ENCODE peak calls at places on chromosomes 4 and X, in ten cellular contexts. J is cardiac fibroblast, V is fibroblast of lung, K is IMR-90, L is MM.1S, P is kidney, Z is astrocyte, S is right lobe of liver, T is spleen, Y is WERI-Rb-1. O is an unnamed sample.

GRCh38 chrX:70096052-70096451 is 33.8 kb downstream of the OTUD6A start:
- DNase-seq in L (no peak), Z (no peak), S (no peak), Y (peak), T (no peak), P (no peak), V (no peak), J (peak), K (peak), O (no peak)

GRCh38 chr4:184962125-184962638 is 56.1 kb upstream of the HELT start:
- DNase-seq in L (no peak), P (no peak), T (no peak), Y (no peak), Z (no peak), S (peak), J (no peak), V (no peak), K (no peak), O (no peak)

GRCh38 chr4:40909363-40909876 is 159.7 kb downstream of the NSUN7 start:
- DNase-seq in K (peak), P (no peak), J (peak), L (no peak), Z (peak), T (no peak), Y (no peak), S (no peak), V (peak), O (no peak)

GRCh38 chr4:184397516-184398163 is 76.7 kb downstream of the IRF2 start:
- DNase-seq in V (no peak), T (no peak), P (no peak), S (peak), Z (no peak), L (no peak), Y (no peak), J (peak), K (no peak), O (no peak)

GRCh38 chr4:154658680-154659402 is 46.4 kb upstream of the FGG start:
- DNase-seq in V (peak), T (no peak), P (no peak), Z (no peak), Y (no peak), K (no peak), J (peak), L (no peak), S (peak), O (no peak)

GRCh38 chr4:38856524-38857337 is at the start of gene TLR6:
- DNase-seq in T (no peak), V (peak), S (peak), J (peak), K (peak), L (peak), Z (no peak), P (no peak), Y (peak), O (peak)

GRCh38 chr4:148866666-148867065 is 424.5 kb upstream of the NR3C2 start:
- DNase-seq in V (no peak), Z (no peak), S (no peak), K (no peak), P (no peak), Y (no peak), T (no peak), J (no peak), L (no peak), O (no peak)

GRCh38 chrX:81120936-81121351 is 80.8 kb downstream of the HMGN5 start:
- DNase-seq in L (peak), J (peak), V (peak), S (peak), P (no peak), Y (peak), T (no peak), Z (peak), K (peak), O (peak)

GRCh38 chr4:44869985-44870384 is 143.6 kb upstream of the GNPDA2 start:
- DNase-seq in Y (no peak), J (no peak), Z (no peak), P (no peak), V (no peak), T (no peak), L (no peak), S (no peak), K (no peak), O (no peak)

GRCh38 chr4:37830640-37831039 is 4.2 kb downstream of the PGM2 start:
- DNase-seq in L (no peak), Z (no peak), T (no peak), S (no peak), V (no peak), P (no peak), J (no peak), Y (peak), K (no peak), O (no peak)

GRCh38 chrX:1486749-1487361 is 34.1 kb upstream of the ASMTL start:
- DNase-seq in K (no peak), Z (no peak), J (peak), Y (no peak), P (peak), S (peak), L (no peak), V (no peak), T (peak), O (no peak)

GRCh38 chr4:173360587-173361221 is 10.1 kb upstream of the SAP30 start:
- DNase-seq in J (peak), S (no peak), P (no peak), K (peak), V (no peak), L (peak), Z (no peak), Y (no peak), T (no peak), O (no peak)

GRCh38 chrX:25015486-25016360 is at the start of gene ARX:
- DNase-seq in T (no peak), P (no peak), S (no peak), L (no peak), J (peak), Z (peak), Y (peak), V (peak), K (peak), O (no peak)

GRCh38 chr4:158450741-158451140 is 70.9 kb upstream of the RXFP1 start:
- DNase-seq in P (no peak), S (no peak), L (no peak), Y (no peak), T (no peak), V (no peak), J (no peak), Z (no peak), K (no peak), O (no peak)

GRCh38 chr4:110032603-110033002 is 119.9 kb downstream of the EGF start:
- DNase-seq in Z (no peak), K (no peak), P (no peak), L (no peak), T (no peak), J (no peak), V (no peak), S (no peak), Y (no peak), O (peak)

DNA sequence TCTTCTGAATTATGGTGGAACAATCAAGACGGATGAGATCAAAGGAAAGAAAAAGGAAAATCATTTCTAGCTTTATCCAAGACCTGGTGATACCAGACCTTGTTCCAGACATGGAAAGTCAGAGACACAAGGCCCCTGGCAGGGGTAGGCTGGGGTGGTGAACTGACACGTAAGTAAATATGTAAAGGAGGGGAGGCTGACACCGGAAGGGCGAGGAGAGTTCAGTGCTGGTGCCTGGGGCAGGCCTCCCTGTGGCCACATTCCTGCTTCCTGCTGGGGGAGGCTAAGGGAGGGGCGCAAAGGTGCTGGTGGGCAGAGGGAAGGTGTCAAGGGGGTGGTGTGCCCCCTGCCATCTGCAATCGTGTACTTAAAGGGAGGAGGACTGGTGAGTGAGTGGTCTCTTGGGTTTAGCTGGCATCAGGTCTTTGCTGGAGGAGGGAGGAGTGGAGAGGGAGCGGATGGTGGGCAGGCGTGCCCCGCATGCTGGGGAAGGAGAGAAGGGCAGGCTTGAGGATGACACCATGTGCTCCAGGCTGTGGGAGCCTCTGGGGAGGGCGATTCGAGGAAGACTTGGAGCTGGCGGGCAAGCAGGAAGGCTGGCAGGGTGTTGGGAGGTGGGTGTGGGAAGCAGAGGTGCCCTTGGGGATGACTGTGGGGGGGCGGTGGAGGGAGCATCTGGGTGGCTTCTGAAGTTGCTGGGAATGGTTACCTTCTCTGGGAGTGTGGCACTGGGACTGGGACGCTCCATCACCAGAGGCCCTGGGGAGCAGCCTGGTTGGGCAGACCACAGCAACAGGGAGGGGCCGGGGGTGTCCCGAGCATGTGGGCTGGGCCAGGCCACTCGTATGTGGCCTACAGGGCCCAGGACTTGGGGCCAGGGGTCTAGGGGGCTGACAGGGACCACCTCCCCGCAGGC is 30.6 kb upstream of the AFAP1 start:
- DNase-seq in P (peak), Z (peak), J (peak), K (peak), S (no peak), Y (no peak), V (peak), T (peak), L (no peak), O (no peak)
- H3K4me3 ChIP-seq in P (no peak), Z (no peak), J (no peak), K (no peak), S (no peak), Y (no peak), V (no peak), T (peak), L (no peak), O (no peak)

GRCh38 chr4:107392380-107392779 is 327.7 kb downstream of the PAPSS1 start:
- DNase-seq in Y (no peak), P (no peak), T (no peak), V (no peak), S (no peak), K (no peak), L (no peak), J (no peak), Z (no peak), O (no peak)
- H3K4me3 ChIP-seq in Y (no peak), P (no peak), T (no peak), V (no peak), S (no peak), K (no peak), L (no peak), J (no peak), Z (no peak), O (no peak)

DNA sequence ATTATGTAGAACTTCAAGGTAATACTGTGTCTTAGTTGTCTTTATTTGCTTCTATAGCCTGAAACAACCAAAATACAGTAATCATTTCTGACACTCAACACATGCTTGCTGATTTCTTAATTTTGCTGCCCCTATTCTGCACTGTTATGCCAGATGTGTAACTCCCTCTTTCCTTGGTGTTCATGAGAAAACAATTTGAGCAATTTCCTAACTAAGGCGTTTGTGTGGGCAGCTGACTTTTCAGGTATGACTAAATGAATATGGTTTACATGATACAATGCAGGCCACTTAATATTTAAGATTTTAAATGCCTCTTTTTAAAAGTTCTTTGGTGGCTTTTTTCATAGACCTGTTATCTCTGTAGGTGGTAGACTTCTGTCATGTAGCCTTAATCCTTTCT is 46.1 kb upstream of the CENPE start:
- DNase-seq in T (no peak), J (no peak), K (no peak), S (no peak), Y (no peak), V (no peak), P (no peak), Z (no peak), L (no peak), O (no peak)
- H3K4me3 ChIP-seq in T (no peak), J (no peak), K (no peak), S (no peak), Y (no peak), V (no peak), P (no peak), Z (no peak), L (no peak), O (no peak)

DNA sequence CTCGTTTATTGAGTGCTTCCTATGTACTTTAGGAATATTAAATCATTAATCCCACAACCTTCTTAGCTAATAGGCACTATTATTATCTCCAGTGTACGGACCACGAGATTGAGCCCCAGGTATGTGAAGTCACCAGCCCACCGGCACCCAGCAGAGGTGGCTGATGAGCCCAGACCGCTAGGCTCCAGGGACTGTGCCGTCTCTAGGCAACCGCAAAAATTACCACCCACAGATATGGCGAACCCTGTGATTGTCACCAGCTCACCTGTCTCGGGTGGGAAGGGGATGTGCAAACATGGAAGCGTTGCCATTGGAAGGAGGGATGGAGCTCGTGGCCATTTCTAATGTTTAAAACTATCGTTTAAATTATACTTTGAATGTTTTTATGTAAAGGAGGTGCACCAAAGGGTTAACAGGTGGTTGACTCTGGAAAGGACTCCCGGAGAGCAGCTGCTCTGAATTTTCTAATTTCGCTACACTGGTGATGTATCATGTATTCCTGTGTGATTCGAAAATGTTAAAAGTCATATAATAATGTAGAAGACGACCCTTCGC is 21.0 kb upstream of the JAKMIP1 start:
- DNase-seq in V (no peak), K (no peak), S (peak), L (no peak), Z (no peak), Y (no peak), J (no peak), P (no peak), T (no peak), O (no peak)
- H3K4me3 ChIP-seq in V (no peak), K (no peak), S (no peak), L (no peak), Z (no peak), Y (no peak), J (no peak), P (no peak), T (peak), O (no peak)

GRCh38 chr4:150582101-150582565 is at the start of gene MAB21L2:
- DNase-seq in L (no peak), K (peak), Z (peak), V (peak), J (no peak), Y (no peak), S (no peak), T (no peak), P (no peak), O (no peak)
- H3K4me3 ChIP-seq in L (no peak), K (peak), Z (peak), V (no peak), J (peak), Y (no peak), S (peak), T (peak), P (peak), O (no peak)

DNA sequence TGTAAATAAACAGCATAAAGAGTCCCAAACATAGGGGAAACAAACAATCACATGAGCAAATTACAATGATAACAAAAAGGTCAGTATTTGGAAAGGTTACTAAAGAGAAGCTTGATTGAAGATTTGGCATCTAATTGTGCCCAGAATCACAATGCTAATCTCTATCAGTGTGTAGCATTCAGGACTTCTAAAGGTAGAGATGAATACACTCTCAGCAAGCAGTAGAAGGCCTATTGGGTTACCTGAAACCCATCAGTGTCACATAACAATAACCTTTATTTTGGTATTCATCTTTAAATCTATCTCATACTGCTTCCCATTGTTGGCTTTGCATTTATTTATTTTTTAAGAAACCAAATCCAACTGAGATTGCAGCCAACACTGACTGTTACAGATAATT is 319.5 kb downstream of the ACTRT1 start:
- DNase-seq in T (no peak), Y (no peak), V (no peak), Z (no peak), L (no peak), J (no peak), K (no peak), P (no peak), S (no peak), O (no peak)
- H3K4me3 ChIP-seq in T (no peak), Y (no peak), V (no peak), Z (no peak), L (no peak), J (no peak), K (no peak), P (no peak), S (no peak), O (no peak)

O was measured in Jurkat, Clone E6-1.